ENCODE peak calls at places on chromosomes 6 and 20, in ten cellular contexts. I, V, F, H, E, K, X, R, Q and S are unnamed samples.

GRCh38 chr6:165298426-165298825 is 11.0 kb downstream of the C6orf118 start:
- DNase-seq in I (no peak), V (no peak), F (no peak), H (no peak), E (no peak), K (no peak), X (no peak), R (no peak), Q (no peak), S (no peak)

GRCh38 chr20:38108438-38109024 is 56.5 kb downstream of the TGM2 start:
- DNase-seq in I (no peak), V (no peak), F (no peak), H (peak), E (peak), K (no peak), X (no peak), R (no peak), Q (no peak), S (no peak)

GRCh38 chr6:34098045-34098936 is 47.6 kb downstream of the GRM4 start:
- DNase-seq in I (no peak), V (no peak), F (no peak), H (no peak), E (no peak), K (no peak), X (no peak), R (no peak), Q (no peak), S (no peak)

GRCh38 chr6:148747493-148748160 is 797 bp downstream of the UST start:
- DNase-seq in I (peak), V (peak), F (peak), H (peak), E (peak), K (peak), X (peak), R (no peak), Q (peak), S (no peak)

GRCh38 chr6:55643868-55644267 is 64.9 kb upstream of the HMGCLL1 start:
- DNase-seq in I (no peak), V (no peak), F (no peak), H (no peak), E (peak), K (no peak), X (no peak), R (no peak), Q (no peak), S (no peak)

GRCh38 chr6:88512951-88513350 is 346.8 kb upstream of the CNR1 start:
- DNase-seq in I (no peak), V (no peak), F (no peak), H (no peak), E (no peak), K (no peak), X (no peak), R (no peak), Q (no peak), S (no peak)

GRCh38 chr6:93701526-93701925 is 282.2 kb upstream of the EPHA7 start:
- DNase-seq in I (no peak), V (no peak), F (no peak), H (no peak), E (peak), K (no peak), X (peak), R (no peak), Q (no peak), S (no peak)

GRCh38 chr6:33390767-33391277 is 801 bp upstream of the KIFC1 start:
- DNase-seq in I (no peak), V (no peak), F (no peak), H (no peak), E (no peak), K (no peak), X (no peak), R (no peak), Q (no peak), S (no peak)

GRCh38 chr20:45445805-45446562 is 23.6 kb upstream of the WFDC2 start:
- DNase-seq in I (peak), V (peak), F (no peak), H (no peak), E (peak), K (peak), X (no peak), R (peak), Q (peak), S (no peak)

GRCh38 chr6:137416376-137417109 is 77.7 kb downstream of the OLIG3 start:
- DNase-seq in I (no peak), V (no peak), F (no peak), H (no peak), E (peak), K (no peak), X (no peak), R (no peak), Q (no peak), S (no peak)

GRCh38 chr20:52033313-52033712 is 158.3 kb downstream of the ZFP64 start:
- DNase-seq in I (no peak), V (no peak), F (no peak), H (no peak), E (peak), K (no peak), X (no peak), R (no peak), Q (no peak), S (no peak)

GRCh38 chr6:96878101-96878500 is 19.6 kb downstream of the NDUFAF4 start:
- DNase-seq in I (no peak), V (no peak), F (no peak), H (no peak), E (no peak), K (no peak), X (no peak), R (no peak), Q (no peak), S (no peak)

GRCh38 chr20:32674362-32674789 is 635 bp upstream of the C20orf203 start:
- DNase-seq in I (peak), V (peak), F (no peak), H (no peak), E (peak), K (peak), X (peak), R (peak), Q (peak), S (no peak)

GRCh38 chr20:19661717-19662637 is 96.1 kb upstream of the RIN2 start:
- DNase-seq in I (peak), V (peak), F (peak), H (peak), E (peak), K (peak), X (peak), R (no peak), Q (peak), S (no peak)

GRCh38 chr6:141830530-141830929 is 302.2 kb upstream of the GJE1 start:
- DNase-seq in I (no peak), V (no peak), F (no peak), H (no peak), E (no peak), K (no peak), X (no peak), R (no peak), Q (no peak), S (no peak)

GRCh38 chr6:1190361-1190760 is 121.5 kb upstream of the FOXQ1 start:
- DNase-seq in I (no peak), V (no peak), F (no peak), H (no peak), E (peak), K (no peak), X (peak), R (no peak), Q (no peak), S (no peak)

GRCh38 chr6:12480379-12480778 is 190.2 kb downstream of the EDN1 start:
- DNase-seq in I (no peak), V (no peak), F (no peak), H (no peak), E (no peak), K (no peak), X (no peak), R (no peak), Q (no peak), S (no peak)

GRCh38 chr20:36435799-36436541 is 105.3 kb upstream of the MYL9 start:
- DNase-seq in I (peak), V (peak), F (peak), H (peak), E (peak), K (peak), X (peak), R (peak), Q (peak), S (no peak)

GRCh38 chr20:51121901-51122412 is 99.0 kb upstream of the KCNG1 start:
- DNase-seq in I (no peak), V (no peak), F (no peak), H (no peak), E (peak), K (no peak), X (no peak), R (no peak), Q (no peak), S (no peak)

GRCh38 chr6:1129141-1129540 is 182.8 kb upstream of the FOXQ1 start:
- DNase-seq in I (no peak), V (no peak), F (no peak), H (peak), E (no peak), K (no peak), X (no peak), R (no peak), Q (no peak), S (no peak)

GRCh38 chr6:115887887-115888286 is 172.8 kb downstream of the FRK start:
- DNase-seq in I (no peak), V (no peak), F (no peak), H (no peak), E (no peak), K (no peak), X (no peak), R (no peak), Q (no peak), S (no peak)

GRCh38 chr20:35000922-35001595 is 45.4 kb downstream of the MYH7B start:
- DNase-seq in I (no peak), V (no peak), F (no peak), H (peak), E (no peak), K (no peak), X (no peak), R (no peak), Q (no peak), S (no peak)

GRCh38 chr6:30954631-30955366 is 14.0 kb downstream of the MUCL3 start:
- DNase-seq in I (no peak), V (no peak), F (no peak), H (no peak), E (peak), K (no peak), X (no peak), R (no peak), Q (no peak), S (no peak)

GRCh38 chr6:119077643-119078448 is 618 bp downstream of the FAM184A start:
- DNase-seq in I (peak), V (peak), F (peak), H (peak), E (peak), K (peak), X (no peak), R (peak), Q (peak), S (no peak)

GRCh38 chr6:113924199-113924791 is 46.7 kb downstream of the HDAC2 start:
- DNase-seq in I (no peak), V (no peak), F (no peak), H (no peak), E (no peak), K (no peak), X (peak), R (no peak), Q (no peak), S (no peak)

GRCh38 chr20:63051911-63052310 is 45.1 kb upstream of the BHLHE23 start:
- DNase-seq in I (no peak), V (no peak), F (peak), H (peak), E (no peak), K (no peak), X (no peak), R (no peak), Q (no peak), S (no peak)

GRCh38 chr6:46023216-46023915 is 7.7 kb upstream of the CLIC5 start:
- DNase-seq in I (no peak), V (no peak), F (no peak), H (no peak), E (peak), K (no peak), X (no peak), R (no peak), Q (no peak), S (no peak)

GRCh38 chr6:2376429-2377355 is 131.3 kb upstream of the GMDS start:
- DNase-seq in I (peak), V (no peak), F (no peak), H (no peak), E (no peak), K (no peak), X (no peak), R (no peak), Q (no peak), S (no peak)

GRCh38 chr6:158018370-158018771 is 36.7 kb downstream of the SYNJ2 start:
- DNase-seq in I (no peak), V (no peak), F (no peak), H (no peak), E (peak), K (no peak), X (peak), R (no peak), Q (no peak), S (no peak)

GRCh38 chr20:52083627-52084232 is 107.8 kb downstream of the ZFP64 start:
- DNase-seq in I (peak), V (peak), F (no peak), H (peak), E (peak), K (peak), X (peak), R (peak), Q (peak), S (no peak)

GRCh38 chr6:151649835-151650234 is 156.0 kb downstream of the CCDC170 start:
- DNase-seq in I (no peak), V (no peak), F (no peak), H (no peak), E (no peak), K (no peak), X (no peak), R (no peak), Q (no peak), S (no peak)

GRCh38 chr6:135334169-135334568 is 153.1 kb downstream of the MYB start:
- DNase-seq in I (no peak), V (no peak), F (no peak), H (no peak), E (peak), K (no peak), X (no peak), R (no peak), Q (no peak), S (no peak)

GRCh38 chr6:6722195-6722594 is 133.7 kb downstream of the LY86 start:
- DNase-seq in I (peak), V (no peak), F (no peak), H (no peak), E (no peak), K (no peak), X (no peak), R (no peak), Q (no peak), S (no peak)

GRCh38 chr20:33719277-33719988 is 677 bp downstream of the PXMP4 start:
- DNase-seq in I (peak), V (no peak), F (no peak), H (no peak), E (no peak), K (no peak), X (no peak), R (no peak), Q (no peak), S (no peak)

GRCh38 chr6:45607818-45608217 is 230.1 kb upstream of the SUPT3H start:
- DNase-seq in I (peak), V (no peak), F (no peak), H (no peak), E (no peak), K (no peak), X (no peak), R (no peak), Q (no peak), S (no peak)